ENCODE peak calls at places on chromosomes 12 and 14, in four cellular contexts. Y, W, K and C are unnamed samples.

GRCh38 chr12:131313635-131314034 is 359.9 kb downstream of the ADGRD1 start:
- DNase-seq in Y (no peak), K (no peak), W (no peak), C (no peak)

GRCh38 chr14:85217412-85217811 is 312.5 kb upstream of the FLRT2 start:
- DNase-seq in Y (no peak), K (no peak), W (peak; percentile 42), C (no peak)

GRCh38 chr12:122051231-122051876 is 27.2 kb upstream of the MLXIP start:
- DNase-seq in W (no peak), Y (peak; percentile 39), K (no peak), C (peak; percentile 25)

GRCh38 chr12:131642101-131642540 is 68.8 kb upstream of the SFSWAP start:
- DNase-seq in W (no peak), K (no peak), Y (peak; percentile 0), C (peak; percentile 9)

GRCh38 chr12:50088577-50089335 is 3.6 kb downstream of the SMARCD1 start:
- DNase-seq in W (peak; percentile 88), Y (peak; percentile 59), K (peak; percentile 65), C (peak; percentile 68)

GRCh38 chr14:37024166-37024565 is 148.2 kb downstream of the SLC25A21 start:
- DNase-seq in K (no peak), W (peak; percentile 10), Y (no peak), C (peak; percentile 35)

GRCh38 chr12:104873374-104873773 is 84.7 kb downstream of the SLC41A2 start:
- DNase-seq in Y (no peak), W (peak; percentile 15), K (no peak), C (no peak)

GRCh38 chr12:15544589-15544988 is 222.3 kb downstream of the PTPRO start:
- DNase-seq in K (no peak), Y (no peak), W (no peak), C (no peak)

GRCh38 chr14:100730530-100730929 is 3.8 kb downstream of the DLK1 start:
- DNase-seq in Y (no peak), K (peak; percentile 26), W (no peak), C (no peak)

GRCh38 chr14:21040370-21040925 is 1.7 kb upstream of the RNASE7 start:
- DNase-seq in W (no peak), Y (no peak), K (no peak), C (no peak)

GRCh38 chr14:21039059-21039422 is 3.1 kb upstream of the RNASE7 start:
- DNase-seq in Y (peak; percentile 47), K (no peak), W (no peak), C (peak; percentile 73)

GRCh38 chr14:21036746-21037145 is 2.1 kb upstream of the RNASE13 start:
- DNase-seq in W (peak; percentile 32), K (no peak), Y (no peak), C (no peak)

GRCh38 chr14:21039585-21040369 is 2.4 kb upstream of the RNASE7 start:
- DNase-seq in W (peak; percentile 62), K (peak; percentile 56), Y (peak; percentile 46), C (peak; percentile 85)

DNA sequence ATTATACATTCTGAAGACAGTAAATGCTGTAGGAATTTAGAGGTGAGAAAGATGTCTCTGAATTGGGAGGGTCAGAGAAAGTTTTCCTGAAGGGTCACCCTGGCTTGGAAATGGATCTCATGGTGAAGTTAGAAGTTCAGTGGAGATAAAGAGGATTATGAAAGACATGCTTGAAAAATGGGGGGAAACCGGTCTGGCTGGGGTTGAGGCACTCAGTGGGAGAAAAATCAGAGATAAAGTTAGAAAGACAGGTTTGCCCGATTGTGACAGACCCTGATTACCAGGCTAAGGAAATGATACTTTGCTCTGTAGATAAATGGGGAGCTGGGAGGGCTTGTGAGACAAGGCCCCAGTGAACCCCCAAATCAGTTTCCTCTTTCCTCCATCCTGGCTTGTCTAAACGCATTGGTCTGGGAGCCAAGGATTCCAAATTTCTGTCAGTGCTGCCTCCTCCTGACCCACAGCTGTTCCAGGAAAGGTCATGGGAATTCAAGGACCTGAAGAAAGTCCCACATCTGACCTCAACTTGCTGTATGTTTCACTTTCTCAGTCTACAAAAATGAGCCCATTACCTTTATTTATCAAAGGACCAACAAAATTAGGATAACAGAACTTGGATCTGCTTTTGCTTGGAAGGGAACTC is 3.6 kb upstream of the RNASE7 start:
- DNase-seq in W (no peak), Y (no peak), K (no peak), C (no peak)
- H3K9ac ChIP-seq in W (no peak overlapping the region), Y (no peak overlapping the region), K (no peak overlapping the region), C (peak overlapping the region; percentile 38)

GRCh38 chr12:93341409-93342044 is 36.2 kb upstream of the NUDT4 start:
- DNase-seq in K (no peak), W (no peak), Y (no peak), C (no peak)
- H3K9ac ChIP-seq in K (no peak overlapping the region), W (no peak overlapping the region), Y (no peak overlapping the region), C (no peak overlapping the region)

GRCh38 chr14:92668266-92668973 is 80.0 kb downstream of the LGMN start:
- DNase-seq in Y (no peak), K (no peak), W (no peak), C (no peak)
- H3K9ac ChIP-seq in Y (no peak overlapping the region), K (no peak overlapping the region), W (no peak overlapping the region), C (no peak overlapping the region)

GRCh38 chr12:88579941-88580871 is at the start of gene KITLG:
- DNase-seq in K (peak; percentile 83), Y (peak; percentile 88), W (peak; percentile 91), C (peak; percentile 56)

GRCh38 chr12:88579572-88579940 is 715 bp downstream of the KITLG start:
- DNase-seq in K (peak; percentile 66), W (peak; percentile 49), Y (no peak), C (no peak)

GRCh38 chr12:88577537-88577936 is 2.7 kb downstream of the KITLG start:
- DNase-seq in K (no peak), Y (peak; percentile 31), W (peak; percentile 60), C (no peak)

GRCh38 chr12:88578821-88579518 is 1.3 kb downstream of the KITLG start:
- DNase-seq in Y (peak; percentile 49), K (peak; percentile 72), W (peak; percentile 57), C (peak; percentile 37)

GRCh38 chr12:88578274-88578673 is 2.0 kb downstream of the KITLG start:
- DNase-seq in W (peak; percentile 58), K (no peak), Y (peak; percentile 39), C (peak; percentile 29)
- H3K9ac ChIP-seq in W (peak overlapping the region; percentile 77), K (peak overlapping the region; percentile 90), Y (peak overlapping the region; percentile 52), C (peak overlapping the region; percentile 19)